ENCODE peak calls at places on chromosome 13, in eight cellular contexts. X is transverse colon, I is heart left ventricle, F is breast epithelium, W is prostate gland, V is adrenal gland, P is K562, C is uterus. R is an unnamed sample.

GRCh38 chr13:113552786-113553540 is 31.6 kb upstream of the TFDP1 start:
- DNase-seq in X (peak; percentile 2), I (no peak), F (peak; percentile 40), W (no peak), V (peak; percentile 22), P (no peak), C (peak; percentile 9), R (no peak)

GRCh38 chr13:74158028-74158427 is 23.8 kb upstream of the KLF12 start:
- DNase-seq in X (no peak), I (no peak), F (no peak), W (no peak), V (no peak), P (no peak), C (peak; percentile 17), R (no peak)

GRCh38 chr13:99269627-99270252 is 11.6 kb upstream of the GPR18 start:
- DNase-seq in X (no peak), I (no peak), F (no peak), W (no peak), V (peak; percentile 29), P (peak; percentile 56), C (no peak), R (no peak)

GRCh38 chr13:56561327-56561726 is 579.4 kb upstream of the PRR20A start:
- DNase-seq in X (no peak), I (no peak), F (no peak), W (no peak), V (no peak), P (peak; percentile 0), C (no peak), R (no peak)

GRCh38 chr13:79491715-79492114 is 10.8 kb downstream of the NDFIP2 start:
- DNase-seq in X (no peak), I (no peak), F (no peak), W (no peak), V (no peak), P (no peak), C (no peak), R (no peak)

GRCh38 chr13:28375250-28375930 is 119.5 kb downstream of the FLT1 start:
- DNase-seq in X (no peak), I (no peak), F (no peak), W (no peak), V (no peak), P (peak; percentile 44), C (no peak), R (no peak)

GRCh38 chr13:39496487-39496998 is 106.5 kb downstream of the LHFPL6 start:
- DNase-seq in X (no peak), I (no peak), F (no peak), W (no peak), V (no peak), P (no peak), C (no peak), R (no peak)

GRCh38 chr13:33775339-33776108 is 42.4 kb upstream of the RFC3 start:
- DNase-seq in X (no peak), I (no peak), F (no peak), W (no peak), V (no peak), P (no peak), C (no peak), R (no peak)

GRCh38 chr13:38395505-38395803 is 45.8 kb downstream of the UFM1 start:
- DNase-seq in X (no peak), I (no peak), F (no peak), W (no peak), V (no peak), P (no peak), C (no peak), R (no peak)

GRCh38 chr13:33090755-33091454 is 74.7 kb downstream of the KL start:
- DNase-seq in X (no peak), I (no peak), F (no peak), W (no peak), V (no peak), P (no peak), C (no peak), R (no peak)

GRCh38 chr13:34867590-34867989 is 74.5 kb upstream of the NBEA start:
- DNase-seq in X (no peak), I (no peak), F (no peak), W (no peak), V (no peak), P (no peak), C (no peak), R (no peak)

GRCh38 chr13:21846605-21847004 is 175.7 kb downstream of the FGF9 start:
- DNase-seq in X (no peak), I (no peak), F (no peak), W (no peak), V (no peak), P (no peak), C (no peak), R (no peak)

GRCh38 chr13:101648766-101649489 is 196.5 kb downstream of the ITGBL1 start:
- DNase-seq in X (no peak), I (no peak), F (no peak), W (no peak), V (no peak), P (no peak), C (no peak), R (no peak)

GRCh38 chr13:19661126-19661525 is 27.7 kb downstream of the MPHOSPH8 start:
- DNase-seq in X (no peak), I (no peak), F (no peak), W (no peak), V (no peak), P (no peak), C (no peak), R (no peak)

GRCh38 chr13:19658192-19658591 is 24.7 kb downstream of the MPHOSPH8 start:
- DNase-seq in X (no peak), I (no peak), F (no peak), W (no peak), V (no peak), P (no peak), C (no peak), R (no peak)

GRCh38 chr13:19663416-19663979 is 30.0 kb downstream of the MPHOSPH8 start:
- DNase-seq in X (no peak), I (no peak), F (no peak), W (no peak), V (no peak), P (no peak), C (no peak), R (no peak)

GRCh38 chr13:19661561-19661960 is 28.1 kb downstream of the MPHOSPH8 start:
- DNase-seq in X (no peak), I (no peak), F (no peak), W (no peak), V (no peak), P (no peak), C (no peak), R (no peak)

DNA sequence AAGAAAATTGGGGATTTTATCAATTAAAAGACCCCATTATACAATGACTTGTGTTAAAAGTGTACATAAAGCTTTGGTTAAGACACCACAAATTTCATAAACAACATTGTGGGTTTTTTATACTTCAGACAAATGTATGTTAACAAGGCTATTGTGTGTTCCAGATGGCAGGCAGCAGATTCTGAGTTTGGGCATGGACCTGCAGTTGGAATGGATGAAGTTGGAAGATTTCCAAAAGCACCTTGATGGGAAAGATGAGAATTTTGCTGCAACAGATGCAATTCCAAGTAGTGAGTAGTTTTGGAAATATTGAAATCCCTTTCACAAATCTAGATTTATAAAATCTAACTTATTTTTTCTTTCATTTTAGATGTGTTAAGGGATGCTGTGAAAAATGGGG is 25.4 kb downstream of the MPHOSPH8 start:
- DNase-seq in X (no peak), I (no peak), F (no peak), W (no peak), V (no peak), P (no peak), C (no peak), R (no peak)
- H3K36me3 ChIP-seq in X (peaks cover 33% of the 10 kb centered on the region), I (peaks cover 99% of the 10 kb centered on the region), F (peaks cover 5% of the 10 kb centered on the region), W (peaks cover 8% of the 10 kb centered on the region), V (no peaks in the 10 kb centered on the region), P (peaks cover 39% of the 10 kb centered on the region), C (no peaks in the 10 kb centered on the region), R (peaks cover 35% of the 10 kb centered on the region)

DNA sequence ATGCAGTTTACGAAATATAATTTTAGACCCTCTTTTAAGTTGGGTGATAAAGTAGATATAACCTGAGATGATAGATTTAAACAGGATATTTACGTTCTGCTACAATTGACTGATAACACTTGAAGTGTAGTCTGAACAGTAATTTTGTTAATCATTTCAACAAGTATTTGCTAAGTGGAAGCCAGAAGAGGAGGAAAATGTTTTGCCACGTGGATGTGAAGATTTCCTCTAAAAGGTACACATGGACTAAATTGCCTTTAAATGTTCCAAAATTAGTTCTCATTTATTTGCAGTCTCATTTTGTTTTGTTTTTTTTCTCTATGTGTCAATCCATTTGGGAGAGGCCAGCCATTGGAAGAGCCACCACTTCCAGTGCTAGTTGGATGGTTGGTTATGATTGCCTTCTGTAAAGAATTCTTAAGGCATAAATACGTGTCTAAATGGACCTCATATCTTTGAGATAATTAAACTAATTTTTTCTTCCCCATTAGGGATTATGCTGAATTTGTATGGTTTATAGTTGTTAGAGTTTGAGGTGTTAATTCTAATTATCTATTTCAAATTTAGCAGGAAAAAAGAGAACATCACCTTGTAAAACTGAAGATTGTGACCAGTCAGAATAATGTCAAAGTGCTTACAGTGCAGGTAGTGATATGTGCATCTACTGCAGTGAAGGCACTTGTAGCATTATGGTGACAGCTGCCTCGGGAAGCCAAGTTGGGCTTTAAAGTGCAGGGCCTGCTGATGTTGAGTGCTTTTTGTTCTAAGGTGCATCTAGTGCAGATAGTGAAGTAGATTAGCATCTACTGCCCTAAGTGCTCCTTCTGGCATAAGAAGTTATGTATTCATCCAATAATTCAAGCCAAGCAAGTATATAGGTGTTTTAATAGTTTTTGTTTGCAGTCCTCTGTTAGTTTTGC is 2.8 kb downstream of the MIR17HG start:
- DNase-seq in X (no peak), I (no peak), F (no peak), W (no peak), V (no peak), P (peak; percentile 73), C (no peak), R (no peak)
- TF ChIP-seq POLR2A in X (no peak), I (no peak), F (no peak), W (no peak), V (no peak), P (no peak), C (no peak), R (no peak)

DNA sequence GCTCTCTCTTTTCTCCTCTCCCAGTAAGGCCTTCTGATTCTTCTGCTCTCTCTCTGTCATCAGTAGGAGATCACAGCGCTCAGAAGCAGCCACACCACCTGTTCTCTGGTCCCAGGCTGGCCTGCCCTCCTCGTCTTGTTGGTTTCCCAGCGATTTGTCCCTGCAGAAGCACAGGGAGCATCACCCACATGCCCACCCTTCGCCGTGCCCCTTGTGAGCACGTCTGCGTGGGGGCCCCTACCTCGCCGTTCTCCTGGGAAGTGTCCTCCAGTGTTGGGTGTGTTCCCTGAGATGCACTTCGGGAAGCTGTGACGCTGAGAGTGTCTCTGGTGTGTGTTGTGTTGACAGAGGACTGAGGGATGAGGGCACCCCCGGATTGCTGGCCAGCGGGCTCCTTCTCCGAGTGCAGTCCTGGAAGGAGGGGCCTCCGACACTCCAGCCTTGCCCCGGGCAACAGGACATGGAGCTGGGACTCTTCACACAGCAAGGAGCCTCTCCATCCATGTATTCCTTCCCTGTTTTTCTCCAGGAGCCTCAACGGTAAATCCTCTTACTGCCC is 61.2 kb downstream of the SOX1 start:
- DNase-seq in X (no peak), I (no peak), F (peak; percentile 35), W (no peak), V (no peak), P (no peak), C (no peak), R (no peak)
- H3K9me3 ChIP-seq in X (no peaks in the 10 kb centered on the region), I (no peaks in the 10 kb centered on the region), F (no peaks in the 10 kb centered on the region), W (no peaks in the 10 kb centered on the region), V (no peaks in the 10 kb centered on the region), P (no peaks in the 10 kb centered on the region), C (no peaks in the 10 kb centered on the region), R (no peaks in the 10 kb centered on the region)

DNA sequence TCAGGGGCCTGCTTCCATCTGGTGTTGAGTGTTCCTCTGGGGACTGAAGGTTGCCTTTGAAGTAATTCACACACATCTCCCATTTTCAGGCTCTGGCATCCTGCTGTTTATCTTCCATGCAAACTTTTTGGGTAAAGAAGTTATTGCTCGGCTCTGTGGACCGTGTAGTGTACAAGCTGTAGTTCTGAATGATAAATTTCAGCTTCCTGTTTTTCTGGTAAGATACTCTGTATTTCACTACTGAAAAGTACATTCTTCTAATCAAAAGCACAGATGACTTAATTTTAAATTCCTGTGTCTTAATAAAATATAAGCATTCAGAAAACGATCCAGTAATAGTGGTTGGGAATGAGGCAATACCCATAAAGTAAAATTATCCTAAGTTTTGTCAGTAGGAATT is 36.7 kb downstream of the MPHOSPH8 start:
- DNase-seq in X (no peak), I (no peak), F (no peak), W (no peak), V (no peak), P (no peak), C (no peak), R (no peak)
- H3K36me3 ChIP-seq in X (peaks cover 49% of the 10 kb centered on the region), I (peaks cover 100% of the 10 kb centered on the region), F (peaks cover 13% of the 10 kb centered on the region), W (peaks cover 8% of the 10 kb centered on the region), V (no peaks in the 10 kb centered on the region), P (peaks cover 84% of the 10 kb centered on the region), C (no peaks in the 10 kb centered on the region), R (peaks cover 22% of the 10 kb centered on the region)